ENCODE peak calls at places on chromosomes 16 and 17, in four cellular contexts. K is hepatocyte, H is left lung, Q is astrocyte of the cerebellum. W is an unnamed sample.
A peak's percentile ranks its signal among the peaks of the same experiment; 100 is the strongest.

GRCh38 chr17:8953152-8953885 is 12.2 kb downstream of the PIK3R5 start:
- DNase-seq in H (no peak), K (no peak), Q (no peak), W (no peak)

GRCh38 chr16:27177031-27177774 is 26.1 kb upstream of the KDM8 start:
- DNase-seq in K (no peak), Q (peak; percentile 8), H (no peak), W (peak; percentile 50)

GRCh38 chr17:76138234-76138895 is 2.7 kb downstream of the FOXJ1 start:
- DNase-seq in Q (no peak), K (peak; percentile 78), H (peak; percentile 61), W (no peak)

GRCh38 chr16:56327071-56327928 is 98.0 kb downstream of the AMFR start:
- DNase-seq in Q (no peak), H (peak; percentile 48), K (no peak), W (no peak)

GRCh38 chr16:11003141-11003540 is 58.8 kb downstream of the CLEC16A start:
- DNase-seq in K (no peak), H (no peak), Q (no peak), W (no peak)

GRCh38 chr16:87829123-87829980 is 40.0 kb downstream of the SLC7A5 start:
- DNase-seq in K (no peak), H (peak; percentile 49), Q (no peak), W (no peak)

GRCh38 chr16:88376835-88377726 is 5.7 kb upstream of the ZNF469 start:
- DNase-seq in H (peak; percentile 64), K (no peak), Q (no peak), W (no peak)

GRCh38 chr17:40598928-40599627 is 33.8 kb upstream of the CCR7 start:
- DNase-seq in H (no peak), K (no peak), Q (no peak), W (no peak)

GRCh38 chr16:3186946-3187690 is 886 bp upstream of the OR1F1 start:
- DNase-seq in H (no peak), K (no peak), Q (no peak), W (no peak)

GRCh38 chr17:8123695-8124349 is at the start of gene HES7:
- DNase-seq in K (peak; percentile 61), H (peak; percentile 60), Q (no peak), W (no peak)

GRCh38 chr16:16033208-16033717 is 83.8 kb downstream of the ABCC1 start:
- DNase-seq in K (no peak), H (no peak), Q (no peak), W (no peak)

GRCh38 chr16:64771273-64771672 is 350.6 kb downstream of the CDH11 start:
- DNase-seq in H (peak; percentile 63), K (no peak), Q (no peak), W (no peak)

GRCh38 chr17:31486351-31487062 is 95.0 kb downstream of the RAB11FIP4 start:
- DNase-seq in Q (no peak), K (no peak), H (no peak), W (no peak)

GRCh38 chr17:51097708-51098446 is 22.8 kb downstream of the SPAG9 start:
- DNase-seq in H (no peak), K (peak; percentile 26), Q (no peak), W (no peak)

GRCh38 chr17:11917415-11917814 is 79.9 kb downstream of the ZNF18 start:
- DNase-seq in H (no peak), K (no peak), Q (no peak), W (no peak)

GRCh38 chr17:78208486-78208885 is 5.6 kb upstream of the BIRC5 start:
- DNase-seq in Q (no peak), K (no peak), H (no peak), W (no peak)

GRCh38 chr17:42034059-42034458 is 14.2 kb downstream of the NKIRAS2 start:
- DNase-seq in Q (no peak), H (no peak), K (no peak), W (no peak)

GRCh38 chr16:79169239-79169638 is 431.3 kb downstream of the MAF start:
- DNase-seq in H (no peak), Q (no peak), K (peak; percentile 30), W (no peak)

GRCh38 chr17:63775420-63775819 is 1.4 kb downstream of the DDX42 start:
- DNase-seq in H (no peak), K (no peak), Q (no peak), W (no peak)

GRCh38 chr16:1338119-1338730 is 4.8 kb downstream of the BAIAP3 start:
- DNase-seq in Q (no peak), H (no peak), K (peak; percentile 74), W (no peak)

DNA sequence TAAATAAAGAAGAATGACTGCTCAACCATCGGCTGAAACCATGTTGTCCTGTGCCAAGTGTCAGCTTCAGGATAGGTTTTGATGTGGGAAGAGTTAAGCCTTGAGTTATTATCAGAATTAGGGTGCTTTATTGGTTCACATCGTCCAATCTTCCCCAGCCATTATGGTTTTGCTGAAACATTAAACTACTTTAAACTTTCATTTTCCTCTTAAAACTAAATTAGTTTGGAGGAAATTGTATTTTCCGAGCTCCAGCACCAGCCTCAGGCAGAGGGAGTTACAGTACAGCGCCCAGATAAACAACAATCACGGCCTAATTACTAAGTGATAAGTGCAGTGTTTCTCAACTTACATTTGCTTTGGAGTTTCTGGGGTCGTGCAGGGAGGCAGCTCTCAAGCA is 80.2 kb downstream of the TMEM114 start:
- DNase-seq in K (no peak), H (no peak), Q (no peak), W (no peak)
- TF ChIP-seq CTCF in K (no peak), H (no peak), Q (no peak), W (no peak)

GRCh38 chr17:65228734-65229390 is 91.7 kb downstream of the RGS9 start:
- DNase-seq in Q (no peak), K (peak; percentile 61), H (no peak), W (no peak)

GRCh38 chr17:65230040-65230439 is 92.9 kb downstream of the RGS9 start:
- DNase-seq in Q (no peak), H (no peak), K (no peak), W (no peak)

GRCh38 chr17:65231086-65231485 is 93.9 kb downstream of the RGS9 start:
- DNase-seq in Q (no peak), H (no peak), K (no peak), W (no peak)

GRCh38 chr17:65229596-65229995 is 92.4 kb downstream of the RGS9 start:
- DNase-seq in K (no peak), H (no peak), Q (no peak), W (no peak)

DNA sequence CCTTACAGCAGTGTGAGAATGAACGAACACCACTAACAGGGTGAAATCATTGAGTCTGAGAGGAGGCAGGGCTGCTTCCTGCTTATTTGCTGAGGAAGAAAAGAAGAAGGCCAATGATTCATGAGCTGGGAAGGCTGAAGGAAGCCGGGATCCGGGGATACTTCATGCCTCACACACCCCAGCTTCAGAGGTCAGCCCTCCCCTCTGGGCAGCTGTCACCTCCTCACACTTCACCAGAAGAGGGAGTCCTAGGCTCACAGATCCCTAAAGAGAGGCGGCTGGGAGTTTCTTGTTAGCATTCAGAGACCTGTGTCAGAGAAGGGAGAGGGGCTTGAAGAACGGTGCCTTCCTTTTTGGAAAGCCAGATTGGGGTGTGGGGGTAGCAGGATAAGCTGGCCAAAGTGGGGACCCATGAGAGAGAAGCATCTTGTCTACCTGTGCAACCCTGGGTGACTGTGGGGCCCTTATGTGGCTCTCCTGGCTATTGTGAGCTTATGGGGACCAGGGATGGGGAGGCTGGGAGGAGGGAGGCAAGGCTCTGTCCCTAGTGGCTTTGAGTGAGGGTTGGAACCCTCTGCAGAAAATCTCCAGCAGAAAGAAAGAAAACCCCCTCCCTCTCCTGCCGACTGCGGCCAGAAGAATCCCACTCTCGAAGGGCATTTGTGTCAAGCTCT is 94.6 kb downstream of the RGS9 start:
- DNase-seq in H (no peak), Q (peak; percentile 62), K (peak; percentile 86), W (peak; percentile 59)
- TF ChIP-seq CTCF in H (peak; percentile 60), Q (peak; percentile 88), K (peak; percentile 82), W (peak; percentile 86)

GRCh38 chr16:69937465-69937951 is 13.6 kb upstream of the CLEC18A start:
- DNase-seq in H (no peak), K (peak; percentile 15), Q (no peak), W (no peak)
- TF ChIP-seq CTCF in H (no peak), K (peak; percentile 30), Q (peak; percentile 47), W (peak; percentile 57)

DNA sequence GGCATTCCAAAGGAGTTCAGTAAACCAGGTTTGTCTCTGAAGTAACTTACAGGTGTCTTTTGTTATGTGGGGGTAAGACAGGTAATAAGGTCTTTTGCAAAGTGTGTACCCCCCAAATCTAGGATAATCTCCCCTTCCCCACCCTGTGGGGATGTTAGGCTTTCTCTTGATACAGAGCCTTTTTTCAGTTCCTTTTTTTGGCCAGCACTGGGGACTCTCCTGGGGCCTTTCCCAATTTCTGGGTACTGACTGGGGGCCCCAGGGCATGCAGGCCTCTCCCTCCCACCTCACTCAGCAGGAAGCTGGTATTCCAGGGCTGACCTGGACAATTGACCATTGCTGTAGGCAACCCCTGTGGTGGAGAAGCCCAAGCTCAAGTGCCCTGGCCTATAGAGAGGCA is 84.3 kb upstream of the IRX6 start:
- DNase-seq in K (no peak), Q (no peak), H (no peak), W (no peak)
- TF ChIP-seq CTCF in K (no peak), Q (no peak), H (no peak), W (no peak)

GRCh38 chr17:81711814-81712467 is at the start of gene SLC25A10:
- DNase-seq in K (peak; percentile 93), Q (no peak), H (peak; percentile 93), W (no peak)
- TF ChIP-seq CTCF in K (no peak), Q (no peak), H (peak; percentile 29), W (no peak)

GRCh38 chr17:65219124-65219523 is 82.0 kb downstream of the RGS9 start:
- DNase-seq in Q (no peak), H (no peak), K (no peak), W (no peak)
- TF ChIP-seq CTCF in Q (peak; percentile 32), H (no peak), K (peak; percentile 15), W (no peak)